ENCODE peak calls at places on chromosomes 13 and 19, in five cellular contexts. J, C, T, O and L are unnamed samples.

GRCh38 chr13:99465454-99465853 is 35.8 kb upstream of the TM9SF2 start:
- DNase-seq in O (no peak), J (no peak), C (no peak), T (no peak), L (no peak)

GRCh38 chr13:112083971-112084370 is 17.0 kb downstream of the SOX1 start:
- DNase-seq in T (no peak), O (no peak), J (no peak), C (no peak), L (no peak)

GRCh38 chr19:4748185-4748584 is 24.5 kb upstream of the DPP9 start:
- DNase-seq in O (no peak), C (no peak), J (no peak), T (no peak), L (no peak)

GRCh38 chr19:55247621-55248099 is 11.2 kb downstream of the PPP6R1 start:
- DNase-seq in J (no peak), T (no peak), C (peak; percentile 85), O (no peak), L (peak; percentile 26)

GRCh38 chr19:54805665-54806515 is 2.5 kb downstream of the KIR2DL4 start:
- DNase-seq in C (no peak), J (no peak), T (no peak), O (no peak), L (no peak)

GRCh38 chr13:75870397-75870801 is 234.3 kb downstream of the LMO7 start:
- DNase-seq in C (no peak), J (no peak), T (peak; percentile 43), O (peak; percentile 13), L (peak; percentile 39)

GRCh38 chr19:42596391-42597071 is 1.8 kb upstream of the CEACAM8 start:
- DNase-seq in C (no peak), O (no peak), J (no peak), T (peak; percentile 66), L (peak; percentile 52)

GRCh38 chr13:69616398-69616797 is 491.2 kb upstream of the ATXN8OS start:
- DNase-seq in T (no peak), O (no peak), C (no peak), J (no peak), L (no peak)

GRCh38 chr19:49809155-49809986 is 3.7 kb downstream of the FUZ start:
- DNase-seq in J (peak; percentile 74), T (no peak), O (peak; percentile 47), C (no peak), L (peak; percentile 65)

GRCh38 chr13:67120872-67121531 is 109.1 kb downstream of the PCDH9 start:
- DNase-seq in T (no peak), J (no peak), C (peak; percentile 45), O (no peak), L (no peak)

GRCh38 chr19:10193666-10194499 is 870 bp downstream of the DNMT1 start:
- DNase-seq in C (peak; percentile 63), J (no peak), T (no peak), O (peak; percentile 9), L (peak; percentile 43)

GRCh38 chr13:48158915-48159314 is 64.0 kb upstream of the MED4 start:
- DNase-seq in C (no peak), O (no peak), T (no peak), J (no peak), L (no peak)

GRCh38 chr19:47231215-47232054 is 436 bp upstream of the BBC3 start:
- DNase-seq in J (peak; percentile 90), C (peak; percentile 82), O (peak; percentile 76), T (peak; percentile 90), L (peak; percentile 93)

GRCh38 chr19:19468424-19469050 is 46.8 kb downstream of the TSSK6 start:
- DNase-seq in T (no peak), C (no peak), O (no peak), J (no peak), L (no peak)

GRCh38 chr13:104181526-104182231 is 1115.5 kb upstream of the SLC10A2 start:
- DNase-seq in O (no peak), C (no peak), T (no peak), J (no peak), L (no peak)

GRCh38 chr19:39596911-39597310 is 5.4 kb upstream of the LGALS13 start:
- DNase-seq in J (no peak), C (no peak), O (no peak), T (no peak), L (no peak)

GRCh38 chr13:24232474-24232873 is 72.0 kb downstream of the SPATA13 start:
- DNase-seq in T (no peak), C (no peak), O (no peak), J (no peak), L (no peak)

GRCh38 chr19:57656346-57656745 is 12.4 kb upstream of the ZSCAN4 start:
- DNase-seq in C (peak; percentile 28), T (no peak), J (no peak), O (no peak), L (no peak)

GRCh38 chr19:45462174-45462573 is 5.6 kb upstream of the FOSB start:
- DNase-seq in O (no peak), C (no peak), J (no peak), T (no peak), L (no peak)

GRCh38 chr13:105442941-105443340 is 1092.5 kb downstream of the EFNB2 start:
- DNase-seq in T (no peak), J (no peak), O (peak; percentile 12), C (peak; percentile 99), L (no peak)

GRCh38 chr19:12885749-12886706 is 973 bp downstream of the KLF1 start:
- DNase-seq in O (no peak), J (no peak), C (no peak), T (no peak), L (no peak)
- TF ChIP-seq CTCF in O (no peak), J (no peak), C (no peak), T (no peak), L (no peak)

GRCh38 chr13:110407021-110407420 is 99.9 kb downstream of the COL4A2 start:
- DNase-seq in C (no peak), J (no peak), O (no peak), T (no peak), L (no peak)
- TF ChIP-seq CTCF in C (no peak), J (no peak), O (no peak), T (no peak), L (no peak)

DNA sequence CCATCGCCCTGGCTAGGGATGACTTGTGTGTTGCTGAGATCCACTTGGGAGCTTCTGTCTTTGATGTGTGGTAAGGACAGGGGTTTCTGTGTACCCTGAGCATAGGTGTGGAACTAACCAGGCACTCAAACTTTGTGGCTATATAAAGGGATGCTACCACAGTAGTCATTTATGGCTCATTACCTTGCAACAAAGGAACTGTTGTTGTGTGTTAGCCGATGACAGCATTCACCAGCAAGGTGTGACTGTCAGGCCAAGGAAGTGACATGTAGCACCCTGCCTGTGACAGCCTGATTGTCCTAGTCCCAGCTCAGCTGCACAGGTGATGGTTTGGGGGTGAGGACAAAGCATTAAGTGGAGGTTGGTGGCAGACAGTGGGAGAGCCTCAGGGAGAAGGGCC is 73.6 kb downstream of the COG3 start:
- DNase-seq in C (no peak), O (no peak), J (no peak), T (no peak), L (no peak)
- TF ChIP-seq CTCF in C (no peak), O (no peak), J (no peak), T (no peak), L (no peak)

GRCh38 chr19:8251025-8251472 is 41.9 kb downstream of the CERS4 start:
- DNase-seq in T (no peak), C (peak; percentile 35), O (peak; percentile 63), J (peak; percentile 75), L (no peak)
- TF ChIP-seq CTCF in T (no peak), C (no peak), O (no peak), J (no peak), L (no peak)

DNA sequence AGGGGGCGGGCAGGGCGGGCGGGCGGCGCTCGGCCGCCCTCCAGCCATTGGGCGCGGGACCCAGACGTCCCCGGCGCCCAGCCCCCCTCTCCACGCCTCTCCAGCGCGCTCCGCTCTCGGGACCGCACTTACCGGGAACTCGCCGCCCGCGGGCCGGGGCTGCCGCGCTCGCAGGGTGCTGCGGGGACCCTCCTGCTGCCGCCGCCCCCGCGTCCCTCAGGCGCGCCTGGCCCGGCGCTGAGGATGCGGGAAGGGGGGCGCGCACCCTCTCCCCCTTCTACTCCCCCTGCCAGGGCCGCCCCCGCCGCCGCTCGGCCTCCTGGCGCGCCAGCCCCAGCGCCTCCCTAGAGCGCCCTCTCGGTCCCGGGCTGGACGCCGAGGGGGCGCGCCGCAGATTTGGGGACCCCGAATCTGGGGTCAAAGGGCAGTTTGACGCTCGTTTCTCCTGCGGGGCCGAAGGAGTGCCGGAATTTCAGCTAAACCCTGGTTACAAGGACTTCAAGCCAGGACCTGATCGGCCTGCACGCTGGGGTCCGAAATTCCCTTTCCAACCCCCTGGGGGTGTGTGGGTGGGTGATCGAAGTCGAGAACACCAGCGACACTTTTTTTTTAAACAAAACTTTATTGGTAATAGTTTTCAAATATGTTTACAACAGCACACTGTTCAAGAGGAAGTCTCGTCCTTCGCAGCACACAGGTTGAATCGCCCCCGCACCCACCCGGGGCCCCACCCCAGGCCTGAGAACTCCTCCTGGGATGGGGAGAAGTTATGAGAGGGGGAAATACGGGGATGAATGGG is 734 bp upstream of the SAMD1 start:
- DNase-seq in O (peak; percentile 14), C (peak; percentile 48), T (peak; percentile 94), J (peak; percentile 84), L (peak; percentile 97)
- TF ChIP-seq CTCF in O (no peak), C (no peak), T (peak; percentile 22), J (no peak), L (no peak)

GRCh38 chr19:33428627-33429013 is 55.1 kb downstream of the CEBPG start:
- DNase-seq in J (no peak), C (no peak), T (no peak), O (no peak), L (no peak)

GRCh38 chr19:33429891-33430673 is 56.6 kb downstream of the CEBPG start:
- DNase-seq in J (no peak), C (no peak), O (no peak), T (no peak), L (no peak)

GRCh38 chr19:33426621-33427475 is 53.3 kb downstream of the CEBPG start:
- DNase-seq in J (no peak), C (no peak), T (no peak), O (no peak), L (no peak)

GRCh38 chr19:33430674-33431277 is 57.3 kb downstream of the CEBPG start:
- DNase-seq in C (peak; percentile 44), O (peak; percentile 37), T (peak; percentile 84), J (peak; percentile 33), L (peak; percentile 77)

GRCh38 chr19:33427801-33428626 is 54.5 kb downstream of the CEBPG start:
- DNase-seq in J (no peak), T (no peak), O (no peak), C (no peak), L (no peak)
- TF ChIP-seq CTCF in J (no peak), T (no peak), O (no peak), C (no peak), L (no peak)

DNA sequence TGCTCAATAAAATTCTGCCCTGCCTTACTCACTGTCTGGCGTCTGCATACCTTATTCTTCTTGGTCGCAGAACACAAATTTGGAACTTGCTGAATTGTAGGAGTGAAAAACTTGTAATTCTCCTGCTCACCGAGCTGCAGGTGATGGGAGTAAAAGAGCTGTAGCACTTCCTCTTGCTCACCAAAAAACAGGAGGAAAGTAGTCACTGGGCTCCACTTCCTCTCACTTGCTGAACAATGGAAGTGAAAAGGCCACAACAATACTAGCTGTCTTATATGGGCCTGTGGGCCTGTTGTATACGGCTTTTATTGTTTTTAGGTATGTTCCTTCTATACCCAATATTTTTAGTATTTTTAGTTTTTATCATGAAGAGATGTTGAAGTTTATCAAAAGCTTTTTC is 978.7 kb downstream of the SLITRK5 start:
- DNase-seq in C (no peak), O (no peak), J (no peak), T (no peak), L (no peak)
- TF ChIP-seq CTCF in C (no peak), O (no peak), J (no peak), T (no peak), L (no peak)